ENCODE peak calls at places on chromosomes 4 and X, in eight cellular contexts. Y is CD8-positive, alpha-beta memory T cell; N is CD4-positive, CD25-positive, alpha-beta regulatory T cell; R is stomach; T is keratinocyte; V is heart left ventricle; S is gastrocnemius medialis; Q is dorsolateral prefrontal cortex. L is an unnamed sample.

GRCh38 chrX:70901465-70901864 is 7.0 kb downstream of the TEX11 start:
- DNase-seq in Y (no peak), N (no peak), R (no peak), T (no peak), V (no peak), S (no peak), Q (no peak), L (no peak)

GRCh38 chr4:108774809-108775530 is 12.1 kb upstream of the ETNPPL start:
- DNase-seq in Y (no peak), N (no peak), R (peak), T (no peak), V (no peak), S (no peak), Q (no peak), L (no peak)

GRCh38 chrX:10971176-10971575 is 140.0 kb upstream of the HCCS start:
- DNase-seq in Y (no peak), N (no peak), R (no peak), T (no peak), V (no peak), S (no peak), Q (no peak), L (no peak)

GRCh38 chr4:6493668-6494304 is 21.4 kb upstream of the PPP2R2C start:
- DNase-seq in Y (no peak), N (no peak), R (no peak), T (peak), V (no peak), S (no peak), Q (no peak), L (no peak)

GRCh38 chr4:86948276-86948675 is 13.5 kb downstream of the AFF1 start:
- DNase-seq in Y (no peak), N (no peak), R (no peak), T (no peak), V (no peak), S (no peak), Q (no peak), L (no peak)

GRCh38 chr4:164956766-164957643 is 20.5 kb downstream of the TRIM61 start:
- DNase-seq in Y (peak), N (peak), R (peak), T (peak), V (peak), S (peak), Q (peak), L (peak)

GRCh38 chrX:86148594-86148993 is 343 bp downstream of the DACH2 start:
- DNase-seq in Y (no peak), N (no peak), R (no peak), T (no peak), V (no peak), S (no peak), Q (no peak), L (no peak)

GRCh38 chrX:5113128-5113527 is 1115.5 kb downstream of the NLGN4X start:
- DNase-seq in Y (no peak), N (no peak), R (no peak), T (no peak), V (no peak), S (no peak), Q (no peak), L (no peak)

GRCh38 chrX:71859637-71860036 is 51.0 kb upstream of the NHSL2 start:
- DNase-seq in Y (no peak), N (peak), R (no peak), T (no peak), V (no peak), S (no peak), Q (no peak), L (peak)

GRCh38 chr4:64539234-64539849 is 130.1 kb upstream of the TECRL start:
- DNase-seq in Y (no peak), N (no peak), R (peak), T (peak), V (no peak), S (peak), Q (no peak), L (peak)

GRCh38 chrX:16196829-16197228 is 29.5 kb downstream of the MAGEB17 start:
- DNase-seq in Y (no peak), N (no peak), R (no peak), T (no peak), V (no peak), S (no peak), Q (no peak), L (no peak)

GRCh38 chrX:103953353-103953752 is 9.1 kb upstream of the TMSB15B start:
- DNase-seq in Y (no peak), N (no peak), R (no peak), T (no peak), V (no peak), S (no peak), Q (no peak), L (no peak)

GRCh38 chr4:12651876-12652275 is 832.3 kb downstream of the RAB28 start:
- DNase-seq in Y (no peak), N (no peak), R (no peak), T (no peak), V (no peak), S (no peak), Q (no peak), L (no peak)

GRCh38 chr4:159107203-159107921 is 4.5 kb downstream of the RAPGEF2 start:
- DNase-seq in Y (no peak), N (no peak), R (no peak), T (no peak), V (no peak), S (no peak), Q (no peak), L (no peak)

GRCh38 chrX:2584216-2584615 is 83.4 kb upstream of the DHRSX start:
- DNase-seq in Y (no peak), N (no peak), R (no peak), T (no peak), V (no peak), S (no peak), Q (no peak), L (no peak)

GRCh38 chr4:128847074-128847724 is 37.7 kb downstream of the JADE1 start:
- DNase-seq in Y (no peak), N (no peak), R (no peak), T (no peak), V (no peak), S (no peak), Q (no peak), L (no peak)

GRCh38 chr4:26132858-26133257 is 188.0 kb upstream of the RBPJ start:
- DNase-seq in Y (no peak), N (no peak), R (no peak), T (no peak), V (no peak), S (no peak), Q (no peak), L (no peak)

GRCh38 chr4:15476396-15476795 is 6.7 kb downstream of the CC2D2A start:
- DNase-seq in Y (no peak), N (no peak), R (no peak), T (no peak), V (no peak), S (no peak), Q (no peak), L (no peak)

GRCh38 chr4:123352966-123353365 is 43.6 kb upstream of the SPRY1 start:
- DNase-seq in Y (no peak), N (no peak), R (no peak), T (no peak), V (no peak), S (no peak), Q (no peak), L (no peak)

GRCh38 chr4:29081230-29081955 is 1638.8 kb upstream of the PCDH7 start:
- DNase-seq in Y (no peak), N (no peak), R (no peak), T (no peak), V (no peak), S (no peak), Q (no peak), L (no peak)

GRCh38 chrX:22237479-22237878 is 35.2 kb upstream of the CBLL2 start:
- DNase-seq in Y (no peak), N (no peak), R (no peak), T (no peak), V (no peak), S (no peak), Q (no peak), L (no peak)

GRCh38 chr4:30802622-30803323 is 82.6 kb downstream of the PCDH7 start:
- DNase-seq in Y (no peak), N (no peak), R (no peak), T (peak), V (no peak), S (peak), Q (no peak), L (no peak)

GRCh38 chr4:188986271-188986689 is 847.0 kb downstream of the TRIML1 start:
- DNase-seq in Y (no peak), N (no peak), R (no peak), T (no peak), V (no peak), S (no peak), Q (no peak), L (no peak)

GRCh38 chr4:63529581-63529980 is 879.7 kb downstream of the TECRL start:
- DNase-seq in Y (no peak), N (no peak), R (no peak), T (no peak), V (no peak), S (no peak), Q (no peak), L (no peak)

GRCh38 chr4:81314897-81315470 is 100.0 kb upstream of the PRKG2 start:
- DNase-seq in Y (no peak), N (no peak), R (no peak), T (no peak), V (no peak), S (no peak), Q (no peak), L (no peak)

GRCh38 chrX:150162141-150162540 is 201.0 kb upstream of the MAMLD1 start:
- DNase-seq in Y (no peak), N (no peak), R (no peak), T (no peak), V (no peak), S (no peak), Q (no peak), L (no peak)

GRCh38 chr4:102420563-102421221 is 75.4 kb upstream of the SLC39A8 start:
- DNase-seq in Y (no peak), N (no peak), R (no peak), T (no peak), V (no peak), S (no peak), Q (no peak), L (no peak)

GRCh38 chr4:84895283-84895682 is 71.2 kb downstream of the WDFY3 start:
- DNase-seq in Y (no peak), N (no peak), R (no peak), T (no peak), V (no peak), S (no peak), Q (no peak), L (no peak)

GRCh38 chrX:115563633-115564182 is 2.7 kb downstream of the PLS3 start:
- DNase-seq in Y (no peak), N (no peak), R (no peak), T (no peak), V (no peak), S (no peak), Q (no peak), L (no peak)

GRCh38 chrX:149198980-149199732 is 305.9 kb downstream of the IDS start:
- DNase-seq in Y (no peak), N (no peak), R (no peak), T (no peak), V (no peak), S (no peak), Q (no peak), L (peak)

GRCh38 chrX:15468036-15468435 is 25.1 kb downstream of the PIR start:
- DNase-seq in Y (no peak), N (no peak), R (no peak), T (no peak), V (no peak), S (peak), Q (no peak), L (no peak)

GRCh38 chr4:159268607-159269006 is 165.7 kb downstream of the RAPGEF2 start:
- DNase-seq in Y (no peak), N (no peak), R (no peak), T (no peak), V (no peak), S (no peak), Q (no peak), L (no peak)

GRCh38 chrX:10990418-10990817 is 120.7 kb upstream of the HCCS start:
- DNase-seq in Y (no peak), N (no peak), R (no peak), T (no peak), V (no peak), S (no peak), Q (no peak), L (no peak)

GRCh38 chr4:152454398-152455011 is 81.4 kb downstream of the FBXW7 start:
- DNase-seq in Y (no peak), N (no peak), R (no peak), T (no peak), V (no peak), S (no peak), Q (no peak), L (no peak)

GRCh38 chrX:72026341-72027023 is 105.2 kb downstream of the RTL5 start:
- DNase-seq in Y (no peak), N (no peak), R (no peak), T (no peak), V (no peak), S (no peak), Q (no peak), L (no peak)

DNA sequence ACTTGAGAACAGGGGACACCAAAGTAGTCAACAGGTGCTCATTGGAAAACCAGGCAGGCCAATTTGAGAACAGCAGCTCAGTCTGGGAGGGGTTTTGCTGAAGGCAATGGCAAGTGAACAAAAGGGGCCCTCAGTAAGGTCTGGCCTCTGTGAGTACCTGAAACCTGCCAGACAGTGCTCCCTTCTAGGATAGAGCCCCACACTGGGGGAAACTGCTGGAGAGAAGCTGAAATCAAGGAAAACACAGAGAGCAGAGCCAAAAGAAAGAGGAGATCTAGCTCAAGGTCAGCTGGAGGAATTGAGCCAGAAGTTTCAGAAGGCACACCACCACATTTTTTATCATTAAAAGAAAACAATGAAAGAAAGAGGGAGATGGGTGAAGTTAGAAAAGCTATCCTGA is 28.2 kb downstream of the PNMA6E start:
- DNase-seq in Y (no peak), N (no peak), R (no peak), T (no peak), V (no peak), S (no peak), Q (no peak), L (no peak)
- H3K4me3 ChIP-seq in Y (no peak), N (no peak), R (no peak), T (no peak), V (no peak), S (no peak), Q (no peak), L (no peak)

GRCh38 chr4:187814737-187815465 is 180.7 kb upstream of the ZFP42 start:
- DNase-seq in Y (no peak), N (no peak), R (no peak), T (no peak), V (no peak), S (no peak), Q (no peak), L (no peak)
- H3K4me3 ChIP-seq in Y (no peak), N (peak), R (peak), T (peak), V (no peak), S (no peak), Q (peak), L (no peak)

DNA sequence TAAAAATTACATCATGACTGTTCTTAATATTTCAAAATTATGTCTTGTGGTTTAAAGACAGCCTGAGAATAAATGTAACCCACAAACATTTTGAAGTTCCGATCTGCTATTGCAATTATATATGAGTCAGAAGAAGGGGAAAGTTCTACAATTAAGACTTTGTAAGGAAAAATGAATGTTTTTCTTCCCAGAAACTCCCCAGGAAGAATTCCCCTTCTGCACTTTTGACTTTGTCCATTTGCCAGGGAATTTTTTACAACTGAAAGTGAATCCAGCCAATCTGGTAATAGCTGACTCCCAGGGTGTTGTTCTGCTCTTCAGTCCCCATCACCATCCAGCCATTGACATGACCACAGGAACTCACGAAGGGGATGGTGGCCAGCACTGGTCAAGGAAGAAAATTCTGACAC is 61.6 kb upstream of the NOCT start:
- DNase-seq in Y (no peak), N (no peak), R (no peak), T (no peak), V (no peak), S (no peak), Q (no peak), L (no peak)
- H3K4me3 ChIP-seq in Y (no peak), N (no peak), R (no peak), T (no peak), V (no peak), S (no peak), Q (no peak), L (no peak)

DNA sequence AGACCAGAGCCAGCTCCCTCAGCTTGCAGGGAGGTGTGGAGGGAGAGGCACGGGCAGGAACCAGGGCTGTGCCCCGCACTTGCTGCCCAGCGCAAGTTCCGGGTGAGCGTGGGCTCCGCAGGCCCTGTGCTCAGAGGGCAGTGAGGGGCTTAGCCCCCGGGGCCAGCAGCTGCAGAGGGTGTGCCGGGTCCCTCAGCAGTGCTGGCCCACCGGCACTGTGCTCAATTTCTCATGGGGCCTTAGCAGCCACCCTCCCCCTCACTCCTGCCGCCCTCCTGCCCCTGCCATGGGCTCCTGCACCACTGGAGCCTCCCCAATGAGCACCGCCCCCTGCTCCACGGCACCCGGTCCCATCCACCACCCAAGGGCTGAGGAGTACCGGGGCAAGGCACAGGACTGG is 104.6 kb upstream of the SRD5A3 start:
- DNase-seq in Y (no peak), N (no peak), R (no peak), T (no peak), V (no peak), S (no peak), Q (no peak), L (no peak)
- H3K4me3 ChIP-seq in Y (no peak), N (no peak), R (no peak), T (no peak), V (no peak), S (no peak), Q (no peak), L (no peak)

GRCh38 chr4:138088449-138089208 is 153.5 kb downstream of the SLC7A11 start:
- DNase-seq in Y (no peak), N (no peak), R (no peak), T (no peak), V (peak), S (no peak), Q (no peak), L (no peak)

GRCh38 chr4:138090918-138091659 is 151.1 kb downstream of the SLC7A11 start:
- DNase-seq in Y (no peak), N (no peak), R (no peak), T (no peak), V (no peak), S (no peak), Q (no peak), L (no peak)

GRCh38 chr4:138092060-138092459 is 150.1 kb downstream of the SLC7A11 start:
- DNase-seq in Y (no peak), N (no peak), R (no peak), T (no peak), V (no peak), S (no peak), Q (no peak), L (no peak)

GRCh38 chr4:138087181-138087714 is 154.9 kb downstream of the SLC7A11 start:
- DNase-seq in Y (no peak), N (no peak), R (no peak), T (no peak), V (no peak), S (no peak), Q (no peak), L (no peak)

GRCh38 chr4:138090145-138090917 is 151.8 kb downstream of the SLC7A11 start:
- DNase-seq in Y (no peak), N (no peak), R (peak), T (no peak), V (no peak), S (peak), Q (peak), L (peak)
- H3K4me3 ChIP-seq in Y (no peak), N (no peak), R (peak), T (peak), V (no peak), S (peak), Q (peak), L (no peak)

GRCh38 chr4:169314906-169315305 is 44.1 kb upstream of the SH3RF1 start:
- DNase-seq in Y (no peak), N (no peak), R (peak), T (peak), V (peak), S (peak), Q (peak), L (no peak)
- H3K4me3 ChIP-seq in Y (no peak), N (no peak), R (no peak), T (peak), V (no peak), S (peak), Q (peak), L (no peak)

L was measured in GM12864.